ENCODE peak calls at places on chromosomes 7 and 10, in nine cellular contexts. One of them, this sample, is unnamed.
A peak's percentile ranks its signal among the peaks of the same experiment; 100 is the strongest.

GRCh38 chr7:31492086-31492485 is 21.8 kb upstream of the ITPRID1 start:
- DNase-seq in chondrocyte: no peak
- DNase-seq in IMR-90: no peak
- DNase-seq in CD8-positive, alpha-beta T cell: no peak
- DNase-seq in heart left ventricle: no peak
- DNase-seq in neural crest cell: no peak
- DNase-seq in hepatocyte: no peak
- DNase-seq in Calu3: peak; percentile 77
- DNase-seq in endothelial cell: no peak
- DNase-seq in this sample: no peak

GRCh38 chr10:79383974-79384606 is 36.8 kb downstream of the PPIF start:
- DNase-seq in hepatocyte: no peak
- DNase-seq in endothelial cell: no peak
- DNase-seq in IMR-90: no peak
- DNase-seq in Calu3: no peak
- DNase-seq in heart left ventricle: no peak
- DNase-seq in neural crest cell: peak; percentile 1
- DNase-seq in CD8-positive, alpha-beta T cell: no peak
- DNase-seq in chondrocyte: peak; percentile 82
- DNase-seq in this sample: no peak

GRCh38 chr10:70849582-70850016 is 33.9 kb downstream of the SGPL1 start:
- DNase-seq in IMR-90: peak; percentile 95
- DNase-seq in CD8-positive, alpha-beta T cell: no peak
- DNase-seq in Calu3: no peak
- DNase-seq in heart left ventricle: no peak
- DNase-seq in neural crest cell: no peak
- DNase-seq in endothelial cell: no peak
- DNase-seq in chondrocyte: no peak
- DNase-seq in hepatocyte: peak; percentile 33
- DNase-seq in this sample: no peak

GRCh38 chr10:16967866-16968721 is 150.9 kb upstream of the RSU1 start:
- DNase-seq in hepatocyte: peak; percentile 42
- DNase-seq in heart left ventricle: peak; percentile 58
- DNase-seq in endothelial cell: peak; percentile 65
- DNase-seq in Calu3: peak; percentile 47
- DNase-seq in IMR-90: peak; percentile 93
- DNase-seq in chondrocyte: no peak
- DNase-seq in CD8-positive, alpha-beta T cell: no peak
- DNase-seq in neural crest cell: peak; percentile 37
- DNase-seq in this sample: peak; percentile 79

GRCh38 chr7:33108591-33108930 is 643 bp downstream of the RP9 start:
- DNase-seq in neural crest cell: no peak
- DNase-seq in CD8-positive, alpha-beta T cell: no peak
- DNase-seq in heart left ventricle: no peak
- DNase-seq in hepatocyte: peak; percentile 15
- DNase-seq in IMR-90: no peak
- DNase-seq in chondrocyte: no peak
- DNase-seq in Calu3: peak; percentile 57
- DNase-seq in endothelial cell: no peak
- DNase-seq in this sample: no peak

GRCh38 chr7:47782022-47782421 is 166.2 kb downstream of the PKD1L1 start:
- DNase-seq in endothelial cell: no peak
- DNase-seq in CD8-positive, alpha-beta T cell: no peak
- DNase-seq in heart left ventricle: no peak
- DNase-seq in hepatocyte: no peak
- DNase-seq in Calu3: no peak
- DNase-seq in IMR-90: peak; percentile 33
- DNase-seq in chondrocyte: no peak
- DNase-seq in neural crest cell: no peak
- DNase-seq in this sample: no peak

GRCh38 chr10:130801784-130802183 is 509.7 kb downstream of the TCERG1L start:
- DNase-seq in CD8-positive, alpha-beta T cell: no peak
- DNase-seq in neural crest cell: no peak
- DNase-seq in hepatocyte: no peak
- DNase-seq in heart left ventricle: no peak
- DNase-seq in Calu3: no peak
- DNase-seq in IMR-90: no peak
- DNase-seq in chondrocyte: no peak
- DNase-seq in endothelial cell: no peak
- DNase-seq in this sample: no peak

GRCh38 chr10:1746796-1747195 is 9.5 kb upstream of the ADARB2 start:
- DNase-seq in neural crest cell: no peak
- DNase-seq in endothelial cell: no peak
- DNase-seq in CD8-positive, alpha-beta T cell: no peak
- DNase-seq in hepatocyte: no peak
- DNase-seq in Calu3: no peak
- DNase-seq in heart left ventricle: no peak
- DNase-seq in IMR-90: no peak
- DNase-seq in chondrocyte: no peak
- DNase-seq in this sample: no peak

GRCh38 chr7:81534996-81535395 is 234.9 kb downstream of the HGF start:
- DNase-seq in neural crest cell: no peak
- DNase-seq in chondrocyte: no peak
- DNase-seq in endothelial cell: no peak
- DNase-seq in heart left ventricle: no peak
- DNase-seq in Calu3: no peak
- DNase-seq in hepatocyte: no peak
- DNase-seq in IMR-90: peak; percentile 55
- DNase-seq in CD8-positive, alpha-beta T cell: no peak
- DNase-seq in this sample: no peak

GRCh38 chr10:78619244-78619851 is 449.4 kb upstream of the ZMIZ1 start:
- DNase-seq in heart left ventricle: no peak
- DNase-seq in hepatocyte: peak; percentile 54
- DNase-seq in endothelial cell: no peak
- DNase-seq in Calu3: no peak
- DNase-seq in CD8-positive, alpha-beta T cell: no peak
- DNase-seq in IMR-90: no peak
- DNase-seq in chondrocyte: no peak
- DNase-seq in neural crest cell: no peak
- DNase-seq in this sample: no peak

GRCh38 chr7:85595639-85596268 is 408.9 kb upstream of the SEMA3D start:
- DNase-seq in heart left ventricle: no peak
- DNase-seq in endothelial cell: no peak
- DNase-seq in chondrocyte: no peak
- DNase-seq in neural crest cell: no peak
- DNase-seq in Calu3: no peak
- DNase-seq in hepatocyte: no peak
- DNase-seq in CD8-positive, alpha-beta T cell: no peak
- DNase-seq in IMR-90: peak; percentile 75
- DNase-seq in this sample: no peak

GRCh38 chr7:2477447-2478386 is 1.5 kb upstream of the GRIFIN start:
- DNase-seq in neural crest cell: peak; percentile 69
- DNase-seq in heart left ventricle: peak; percentile 66
- DNase-seq in Calu3: peak; percentile 92
- DNase-seq in hepatocyte: peak; percentile 76
- DNase-seq in chondrocyte: peak; percentile 90
- DNase-seq in IMR-90: peak; percentile 49
- DNase-seq in endothelial cell: peak; percentile 85
- DNase-seq in CD8-positive, alpha-beta T cell: peak; percentile 30
- DNase-seq in this sample: no peak

GRCh38 chr10:92508866-92509265 is 65.0 kb downstream of the IDE start:
- DNase-seq in CD8-positive, alpha-beta T cell: no peak
- DNase-seq in heart left ventricle: no peak
- DNase-seq in IMR-90: no peak
- DNase-seq in hepatocyte: no peak
- DNase-seq in Calu3: no peak
- DNase-seq in chondrocyte: no peak
- DNase-seq in neural crest cell: no peak
- DNase-seq in endothelial cell: no peak
- DNase-seq in this sample: no peak

GRCh38 chr10:88114368-88114767 is 250.9 kb downstream of the PTEN start:
- DNase-seq in heart left ventricle: peak; percentile 60
- DNase-seq in IMR-90: peak; percentile 25
- DNase-seq in CD8-positive, alpha-beta T cell: no peak
- DNase-seq in neural crest cell: no peak
- DNase-seq in endothelial cell: peak; percentile 26
- DNase-seq in hepatocyte: peak; percentile 60
- DNase-seq in chondrocyte: no peak
- DNase-seq in Calu3: peak; percentile 32
- DNase-seq in this sample: peak; percentile 42

GRCh38 chr10:92486637-92487036 is 87.3 kb downstream of the IDE start:
- DNase-seq in Calu3: no peak
- DNase-seq in chondrocyte: no peak
- DNase-seq in endothelial cell: no peak
- DNase-seq in CD8-positive, alpha-beta T cell: no peak
- DNase-seq in IMR-90: no peak
- DNase-seq in heart left ventricle: no peak
- DNase-seq in hepatocyte: no peak
- DNase-seq in neural crest cell: no peak
- DNase-seq in this sample: no peak

GRCh38 chr7:131480384-131481315 is 75.8 kb downstream of the PODXL start:
- DNase-seq in endothelial cell: no peak
- DNase-seq in chondrocyte: no peak
- DNase-seq in hepatocyte: no peak
- DNase-seq in CD8-positive, alpha-beta T cell: no peak
- DNase-seq in IMR-90: no peak
- DNase-seq in Calu3: no peak
- DNase-seq in heart left ventricle: no peak
- DNase-seq in neural crest cell: no peak
- DNase-seq in this sample: no peak
- TF ChIP-seq CTCF in endothelial cell: no peak
- TF ChIP-seq CTCF in chondrocyte: no peak
- TF ChIP-seq CTCF in hepatocyte: no peak
- TF ChIP-seq CTCF in CD8-positive, alpha-beta T cell: no peak
- TF ChIP-seq CTCF in IMR-90: no peak
- TF ChIP-seq CTCF in Calu3: no peak
- TF ChIP-seq CTCF in heart left ventricle: no peak
- TF ChIP-seq CTCF in neural crest cell: no peak
- TF ChIP-seq CTCF in this sample: no peak

DNA sequence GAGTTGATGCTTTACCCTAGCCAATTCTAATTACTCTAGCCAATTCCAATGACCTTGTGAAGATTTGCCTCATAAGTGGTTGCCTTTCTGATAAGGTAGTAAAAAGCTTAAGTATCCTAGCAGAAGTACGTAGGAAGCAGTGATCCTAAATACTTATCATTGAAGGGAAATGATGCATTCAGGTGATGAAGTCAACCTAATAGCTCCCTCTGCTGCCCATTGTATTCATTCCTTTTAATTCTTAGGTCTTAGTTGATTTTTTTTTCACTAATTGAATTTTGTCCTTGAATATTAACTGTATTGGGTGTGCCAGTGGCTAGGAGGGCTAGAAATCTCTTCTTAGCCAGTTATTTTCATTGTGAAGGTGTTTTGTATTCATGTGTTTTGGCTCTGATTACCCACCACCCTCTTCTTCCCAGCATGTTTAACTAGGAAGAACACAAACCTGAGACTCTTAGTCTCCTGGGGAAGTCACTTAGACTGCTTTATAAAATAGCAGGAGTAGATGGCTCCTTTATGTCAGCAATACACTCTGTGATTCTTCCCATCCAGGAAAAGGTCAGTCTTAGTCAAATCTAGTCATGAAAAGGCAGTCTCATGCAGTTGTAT is 46.3 kb downstream of the PLEKHA8 start:
- DNase-seq in chondrocyte: no peak
- DNase-seq in heart left ventricle: no peak
- DNase-seq in Calu3: peak; percentile 23
- DNase-seq in endothelial cell: no peak
- DNase-seq in CD8-positive, alpha-beta T cell: no peak
- DNase-seq in neural crest cell: no peak
- DNase-seq in hepatocyte: peak; percentile 54
- DNase-seq in IMR-90: peak; percentile 60
- DNase-seq in this sample: peak; percentile 22
- TF ChIP-seq CTCF in chondrocyte: peak; percentile 79
- TF ChIP-seq CTCF in heart left ventricle: peak; percentile 27
- TF ChIP-seq CTCF in Calu3: peak; percentile 54
- TF ChIP-seq CTCF in endothelial cell: no peak
- TF ChIP-seq CTCF in CD8-positive, alpha-beta T cell: peak; percentile 28
- TF ChIP-seq CTCF in neural crest cell: peak; percentile 67
- TF ChIP-seq CTCF in hepatocyte: peak; percentile 57
- TF ChIP-seq CTCF in IMR-90: peak; percentile 55
- TF ChIP-seq CTCF in this sample: peak; percentile 77

DNA sequence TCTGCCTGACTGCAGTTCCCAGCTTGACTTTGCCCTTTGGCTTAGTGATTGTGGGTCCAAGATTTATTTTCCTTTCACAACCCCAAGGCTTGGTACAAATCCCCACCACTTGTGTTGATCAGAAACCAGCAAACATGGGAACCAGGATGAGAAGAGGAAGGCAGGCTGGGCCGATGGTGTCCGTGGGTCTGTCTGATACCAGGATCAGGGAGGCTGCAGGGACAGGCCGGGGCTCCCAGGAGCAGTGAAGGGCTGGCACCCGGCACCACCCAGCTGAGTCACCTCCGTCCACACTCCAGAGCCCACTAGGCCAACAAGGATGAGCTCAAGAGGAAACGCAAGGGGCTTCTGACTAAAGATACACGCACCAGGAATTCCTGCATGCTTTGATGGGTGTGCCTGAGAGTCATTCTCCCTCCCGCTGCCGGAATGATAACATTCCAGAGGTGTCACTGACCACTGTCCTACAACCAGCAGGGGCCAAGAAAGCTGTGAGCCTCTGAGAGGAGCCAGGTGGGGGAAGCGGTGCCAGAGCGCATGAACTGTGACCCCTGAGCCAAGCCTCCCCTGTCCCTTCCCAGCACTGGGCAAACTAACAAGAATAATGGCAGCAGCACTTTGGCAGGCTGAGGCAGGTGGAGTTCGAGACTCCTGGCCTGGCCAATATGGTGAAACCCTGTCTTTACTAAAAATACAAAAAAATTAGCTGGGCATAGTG is 29.2 kb upstream of the PROSER2 start:
- DNase-seq in endothelial cell: no peak
- DNase-seq in Calu3: peak; percentile 43
- DNase-seq in hepatocyte: peak; percentile 65
- DNase-seq in heart left ventricle: no peak
- DNase-seq in chondrocyte: no peak
- DNase-seq in IMR-90: peak; percentile 80
- DNase-seq in CD8-positive, alpha-beta T cell: no peak
- DNase-seq in neural crest cell: no peak
- DNase-seq in this sample: no peak
- TF ChIP-seq CTCF in endothelial cell: no peak
- TF ChIP-seq CTCF in Calu3: no peak
- TF ChIP-seq CTCF in hepatocyte: no peak
- TF ChIP-seq CTCF in heart left ventricle: no peak
- TF ChIP-seq CTCF in chondrocyte: no peak
- TF ChIP-seq CTCF in IMR-90: no peak
- TF ChIP-seq CTCF in CD8-positive, alpha-beta T cell: no peak
- TF ChIP-seq CTCF in neural crest cell: no peak
- TF ChIP-seq CTCF in this sample: no peak

DNA sequence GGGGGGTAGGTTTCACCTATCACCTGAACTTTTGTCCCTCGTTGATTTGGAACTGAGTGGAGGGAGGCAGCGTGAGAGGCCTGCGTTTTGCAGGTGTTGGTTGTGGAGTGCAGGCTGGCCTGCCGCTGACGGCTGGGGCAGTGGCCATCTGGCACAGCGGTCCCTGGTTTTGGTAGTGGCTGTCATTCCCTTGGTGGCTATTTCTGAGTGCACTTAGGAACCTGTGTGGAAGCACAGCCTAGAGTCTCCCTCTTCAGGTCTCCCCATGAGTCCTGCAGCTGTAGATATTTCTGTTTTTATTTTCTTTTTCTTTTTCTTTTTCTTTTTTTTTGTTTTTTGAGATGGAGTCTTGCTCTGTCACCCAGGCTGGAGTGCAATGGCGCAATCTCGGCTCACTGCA is 129.2 kb downstream of the CUL2 start:
- DNase-seq in heart left ventricle: peak; percentile 69
- DNase-seq in hepatocyte: no peak
- DNase-seq in Calu3: no peak
- DNase-seq in endothelial cell: no peak
- DNase-seq in neural crest cell: no peak
- DNase-seq in chondrocyte: no peak
- DNase-seq in CD8-positive, alpha-beta T cell: no peak
- DNase-seq in IMR-90: peak; percentile 39
- DNase-seq in this sample: no peak
- TF ChIP-seq CTCF in heart left ventricle: no peak
- TF ChIP-seq CTCF in hepatocyte: peak; percentile 39
- TF ChIP-seq CTCF in Calu3: no peak
- TF ChIP-seq CTCF in endothelial cell: no peak
- TF ChIP-seq CTCF in neural crest cell: no peak
- TF ChIP-seq CTCF in chondrocyte: peak; percentile 73
- TF ChIP-seq CTCF in CD8-positive, alpha-beta T cell: no peak
- TF ChIP-seq CTCF in IMR-90: peak; percentile 41
- TF ChIP-seq CTCF in this sample: peak; percentile 65